ENCODE peak calls at places on chromosomes 7 and 10, in four cellular contexts. M, T, C and X are unnamed samples.

GRCh38 chr7:121561717-121562116 is 165.6 kb upstream of the FAM3C start:
- DNase-seq in M (no peak), T (no peak), C (no peak), X (no peak)

GRCh38 chr10:18501198-18501597 is 150.2 kb downstream of the NSUN6 start:
- DNase-seq in M (no peak), T (no peak), C (no peak), X (no peak)

GRCh38 chr7:137967143-137968018 is 34.5 kb downstream of the CREB3L2 start:
- DNase-seq in M (peak), T (no peak), C (no peak), X (no peak)

GRCh38 chr7:50474382-50475155 is 24.4 kb upstream of the FIGNL1 start:
- DNase-seq in M (no peak), T (no peak), C (no peak), X (no peak)

GRCh38 chr7:107902381-107902780 is 11.4 kb downstream of the DLD start:
- DNase-seq in M (peak), T (no peak), C (no peak), X (no peak)

GRCh38 chr10:113991091-113991860 is 52.4 kb upstream of the ADRB1 start:
- DNase-seq in M (no peak), T (no peak), C (no peak), X (no peak)

GRCh38 chr10:130027716-130028464 is 63.8 kb upstream of the EBF3 start:
- DNase-seq in M (no peak), T (no peak), C (no peak), X (no peak)

GRCh38 chr10:75987610-75988009 is 556.2 kb downstream of the LRMDA start:
- DNase-seq in M (no peak), T (no peak), C (no peak), X (no peak)

GRCh38 chr10:99395750-99396445 is 34.5 kb downstream of the GOT1 start:
- DNase-seq in M (no peak), T (no peak), C (no peak), X (peak)

GRCh38 chr10:33248638-33249037 is 85.8 kb downstream of the NRP1 start:
- DNase-seq in M (no peak), T (no peak), C (no peak), X (peak)

GRCh38 chr7:19268737-19269136 is 123.5 kb upstream of the FERD3L start:
- DNase-seq in M (no peak), T (no peak), C (no peak), X (no peak)

GRCh38 chr10:75117996-75118395 is 6.5 kb downstream of the SAMD8 start:
- DNase-seq in M (no peak), T (no peak), C (no peak), X (no peak)

GRCh38 chr10:130012129-130012528 is 48.1 kb upstream of the EBF3 start:
- DNase-seq in M (no peak), T (no peak), C (no peak), X (no peak)

GRCh38 chr7:129257168-129257567 is 32.3 kb downstream of the AHCYL2 start:
- DNase-seq in M (no peak), T (no peak), C (no peak), X (no peak)

GRCh38 chr10:16386855-16387254 is 50.0 kb upstream of the PTER start:
- DNase-seq in M (peak), T (no peak), C (no peak), X (no peak)

GRCh38 chr10:99619090-99619800 is 994 bp downstream of the SLC25A28 start:
- DNase-seq in M (peak), T (no peak), C (no peak), X (no peak)

GRCh38 chr7:27994639-27995038 is 186.0 kb downstream of the JAZF1 start:
- DNase-seq in M (no peak), T (no peak), C (no peak), X (no peak)

GRCh38 chr7:43461349-43462024 is 121.4 kb upstream of the STK17A start:
- DNase-seq in M (no peak), T (no peak), C (no peak), X (no peak)

GRCh38 chr7:43458330-43458729 is 124.6 kb upstream of the STK17A start:
- DNase-seq in M (no peak), T (no peak), C (no peak), X (no peak)

GRCh38 chr7:43460733-43461348 is 122.1 kb upstream of the STK17A start:
- DNase-seq in M (no peak), T (no peak), C (no peak), X (no peak)

GRCh38 chr7:43456200-43456599 is 126.7 kb upstream of the STK17A start:
- DNase-seq in M (peak), T (no peak), C (no peak), X (no peak)

DNA sequence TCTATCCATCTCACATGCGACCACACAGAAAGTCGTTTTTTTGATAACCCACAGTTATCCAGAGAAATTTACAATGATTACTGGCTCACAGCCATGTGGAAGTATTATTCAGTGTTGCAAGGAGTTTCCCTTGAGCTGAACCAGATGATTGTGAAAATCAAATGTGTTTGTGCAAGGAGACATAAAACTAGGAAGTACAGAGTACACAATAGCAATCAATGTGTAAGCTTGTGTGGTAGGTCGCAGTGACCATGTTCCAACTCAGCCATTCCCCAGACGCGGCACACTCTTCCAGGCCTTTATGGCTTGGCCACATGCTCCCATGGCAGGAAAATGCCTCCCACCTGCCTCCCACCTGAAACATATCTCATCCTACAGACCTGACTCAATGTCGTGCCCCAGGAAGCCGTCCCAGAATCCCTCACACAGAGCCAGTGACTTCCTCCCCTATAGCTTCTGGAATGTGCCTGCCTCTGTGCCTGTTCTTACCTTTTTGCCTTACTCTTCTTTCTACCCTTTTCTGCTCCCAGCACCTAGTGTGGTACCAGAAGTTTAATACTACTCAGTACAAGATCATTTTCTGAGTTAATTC is 124.1 kb upstream of the STK17A start:
- DNase-seq in M (no peak), T (no peak), C (no peak), X (no peak)
- H3K27ac ChIP-seq in M (no peak), T (no peak), C (no peak), X (no peak)

GRCh38 chr7:159017210-159017609 is 127.5 kb downstream of the VIPR2 start:
- DNase-seq in M (no peak), T (no peak), C (no peak), X (no peak)

GRCh38 chr7:159019111-159019510 is 125.6 kb downstream of the VIPR2 start:
- DNase-seq in M (no peak), T (no peak), C (no peak), X (no peak)

GRCh38 chr7:159015894-159016410 is 128.7 kb downstream of the VIPR2 start:
- DNase-seq in M (no peak), T (no peak), C (no peak), X (no peak)

GRCh38 chr7:159016591-159016990 is 128.1 kb downstream of the VIPR2 start:
- DNase-seq in M (no peak), T (no peak), C (no peak), X (no peak)

DNA sequence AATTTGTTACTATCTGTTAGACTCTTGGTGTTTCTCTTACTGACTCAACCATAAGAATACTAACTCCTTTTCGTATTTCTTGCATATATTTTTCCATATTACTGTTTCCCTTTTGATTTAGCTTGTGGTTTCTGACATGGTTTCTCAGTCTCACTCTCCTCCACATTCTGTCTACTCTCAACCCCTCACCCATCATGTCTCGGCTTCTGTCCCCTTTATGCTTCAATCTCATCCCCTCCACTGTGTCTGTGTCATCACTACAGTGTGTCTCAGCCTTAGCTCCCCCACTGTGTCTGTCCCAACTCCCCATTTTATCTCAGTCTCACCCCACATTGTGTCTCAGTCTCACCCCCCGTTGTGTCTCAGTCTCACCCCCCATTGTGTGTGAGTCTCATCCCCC is 126.9 kb downstream of the VIPR2 start:
- DNase-seq in M (no peak), T (no peak), C (no peak), X (no peak)
- H3K27ac ChIP-seq in M (no peak), T (no peak), C (no peak), X (no peak)

DNA sequence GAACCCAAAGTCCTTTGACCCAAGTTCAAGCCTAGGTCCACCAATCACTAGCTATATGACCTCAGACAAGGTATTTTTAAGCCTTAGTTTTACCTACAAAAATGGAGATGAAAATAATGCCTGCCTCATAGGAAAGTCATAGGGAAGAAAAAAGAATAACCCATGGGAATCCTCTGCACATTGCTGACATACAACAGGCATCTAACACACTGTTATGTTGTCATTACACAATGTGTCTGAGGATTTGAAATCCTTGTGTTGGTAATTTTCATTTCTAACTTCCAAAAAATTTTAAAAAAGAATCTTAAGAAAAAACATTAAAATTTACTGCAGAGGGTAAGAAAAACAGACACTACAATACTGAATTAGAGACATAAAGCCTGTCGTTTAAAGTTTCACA is 5.7 kb downstream of the ANK3 start:
- DNase-seq in M (no peak), T (no peak), C (no peak), X (no peak)
- H3K27ac ChIP-seq in M (no peak), T (no peak), C (no peak), X (peak)

DNA sequence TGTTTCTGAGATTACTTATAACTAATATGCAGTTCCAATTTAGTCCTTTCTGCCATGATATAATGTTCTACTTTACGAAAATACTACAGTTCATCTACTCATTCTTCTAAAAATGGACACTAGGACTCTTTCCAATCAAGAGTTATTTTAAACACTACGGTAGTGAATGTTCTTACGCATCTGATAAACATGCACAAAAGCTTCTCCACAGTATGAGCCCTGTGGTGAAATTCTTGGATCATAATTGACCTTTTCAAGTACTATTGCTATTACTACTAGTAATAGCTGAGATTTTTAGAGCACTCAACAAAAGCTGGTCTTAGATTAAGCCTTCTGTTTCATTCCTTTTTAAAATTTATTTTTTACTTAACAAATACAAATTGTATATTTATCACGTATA is 106.4 kb downstream of the CH25H start:
- DNase-seq in M (no peak), T (no peak), C (no peak), X (no peak)
- H3K27ac ChIP-seq in M (no peak), T (no peak), C (no peak), X (no peak)

DNA sequence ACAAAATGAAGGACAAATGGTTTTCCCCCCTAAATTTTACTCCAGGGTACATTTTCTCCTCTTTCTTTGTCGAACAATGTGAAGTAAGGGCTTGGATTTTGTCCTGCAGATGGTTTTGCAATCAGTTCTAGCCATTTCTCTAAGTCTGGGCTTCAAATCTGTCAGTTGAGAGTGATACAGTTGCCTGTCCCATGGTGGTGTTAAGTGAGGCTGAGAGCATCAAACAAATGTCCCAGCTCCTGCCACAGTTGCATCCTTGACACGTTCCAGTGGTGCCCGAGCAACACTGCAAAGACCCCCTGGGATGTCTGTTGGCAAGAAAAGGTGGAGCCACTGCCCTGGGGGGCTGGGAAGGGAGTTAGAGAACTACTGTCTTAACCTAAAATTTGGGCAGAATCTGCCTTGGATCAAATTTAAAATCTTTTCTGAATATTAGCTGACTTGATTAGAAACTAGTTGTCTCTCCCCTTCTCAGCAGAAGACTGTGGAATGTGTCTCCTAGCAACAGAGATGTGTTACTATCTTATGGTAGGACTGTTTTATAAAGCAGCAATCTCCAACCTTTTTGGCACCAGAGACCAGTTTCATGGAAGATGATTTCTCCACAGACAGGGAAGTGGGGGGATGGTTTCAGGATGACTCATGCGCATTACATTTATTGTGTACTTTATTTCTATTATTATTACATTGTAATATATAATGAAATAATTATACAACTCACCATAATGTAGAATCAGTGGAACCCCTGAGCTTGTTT is 102.0 kb upstream of the STEAP1B start:
- DNase-seq in M (no peak), T (no peak), C (no peak), X (no peak)
- H3K27ac ChIP-seq in M (no peak), T (no peak), C (no peak), X (no peak)

DNA sequence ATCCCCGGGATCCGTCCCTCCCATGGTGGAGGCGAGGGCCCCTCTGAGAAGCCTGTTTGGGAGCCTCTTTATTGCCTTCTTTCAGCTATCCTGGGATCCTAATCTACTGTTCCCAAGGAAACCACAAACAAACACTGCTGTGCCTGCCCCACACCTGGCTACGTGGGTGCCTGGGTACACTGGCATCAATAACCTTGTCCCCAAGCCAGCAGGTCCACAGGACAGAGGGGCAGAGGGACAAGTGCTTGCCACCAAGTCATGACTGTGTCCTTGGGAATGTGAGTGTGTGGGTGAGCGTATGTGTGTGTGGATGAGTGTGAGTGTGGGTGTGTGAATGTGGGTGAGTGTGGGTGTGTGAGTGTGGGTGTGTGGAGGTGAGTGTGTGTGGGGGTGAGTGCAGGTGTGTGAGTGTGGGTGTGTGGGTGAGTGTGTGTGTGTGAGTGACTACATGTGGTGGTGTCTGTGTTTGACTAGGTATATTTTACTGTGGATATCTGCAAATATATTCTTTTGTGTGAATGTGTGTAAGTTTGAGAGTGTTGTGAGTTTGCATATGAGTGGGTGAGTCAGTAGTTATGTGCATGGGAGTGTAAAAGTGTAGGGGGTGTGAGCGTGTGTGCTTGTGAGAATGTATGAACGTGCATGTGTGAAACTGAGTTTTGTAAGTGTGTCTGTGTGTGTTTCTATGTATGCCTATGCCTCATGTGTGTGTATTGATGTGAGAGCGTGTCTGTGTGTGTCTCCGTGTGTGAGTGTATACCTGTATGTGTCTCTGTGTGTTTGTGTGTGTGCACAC is 96.1 kb downstream of the TNS3 start:
- DNase-seq in M (no peak), T (no peak), C (no peak), X (no peak)
- H3K27ac ChIP-seq in M (no peak), T (no peak), C (no peak), X (no peak)

GRCh38 chr7:34995757-34996156 is 41.5 kb downstream of the DPY19L1 start:
- DNase-seq in M (no peak), T (no peak), C (no peak), X (no peak)

DNA sequence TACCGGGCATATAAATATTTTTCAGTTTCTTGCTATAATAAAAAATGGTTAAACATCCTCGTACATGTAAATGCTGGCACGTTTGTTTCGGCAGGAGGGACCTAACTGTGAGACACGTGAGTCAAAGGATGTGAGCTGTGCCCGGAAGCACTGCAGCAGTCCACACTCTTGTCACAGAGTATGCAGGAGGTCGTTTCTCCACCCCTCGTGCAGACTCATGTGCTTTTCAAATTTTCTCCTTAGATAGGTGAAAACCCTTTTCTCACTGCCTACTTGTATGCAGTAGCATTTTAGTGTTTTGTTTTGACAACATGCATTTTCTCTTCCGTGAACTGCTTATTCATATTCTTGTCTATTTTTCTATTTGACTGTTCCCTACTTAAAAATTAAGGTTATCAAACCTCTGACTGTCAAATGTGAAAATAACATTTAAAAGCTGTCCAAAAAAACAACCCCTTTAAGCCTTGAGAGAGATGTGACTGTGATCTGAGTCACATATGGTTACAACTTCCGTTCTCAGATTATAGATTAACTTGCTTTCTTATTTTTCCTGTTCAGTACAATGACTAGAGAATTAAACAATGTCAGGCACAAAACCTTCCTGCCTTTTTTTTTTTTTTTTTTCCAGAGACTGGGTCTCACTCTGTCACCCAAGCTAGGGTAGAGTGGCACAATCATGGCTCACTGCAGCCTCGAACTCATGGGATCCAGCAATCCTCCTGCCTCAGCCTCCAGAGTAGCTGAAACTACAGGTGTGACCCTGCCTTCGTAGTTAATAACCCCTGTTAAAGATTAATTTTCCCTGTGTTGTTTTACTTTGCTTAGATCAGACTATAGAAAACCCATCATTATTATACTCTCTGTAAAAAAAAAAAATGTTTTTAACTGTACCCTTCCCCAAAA is 45.1 kb downstream of the DPY19L1 start:
- DNase-seq in M (no peak), T (no peak), C (no peak), X (no peak)
- H3K27ac ChIP-seq in M (no peak), T (no peak), C (no peak), X (peak)

GRCh38 chr7:143243011-143243410 is 20.2 kb upstream of the GSTK1 start:
- DNase-seq in M (no peak), T (no peak), C (no peak), X (no peak)

GRCh38 chr7:143247372-143247771 is 15.9 kb upstream of the GSTK1 start:
- DNase-seq in M (no peak), T (no peak), C (no peak), X (no peak)

GRCh38 chr7:143240323-143241168 is 18.7 kb downstream of the TAS2R40 start:
- DNase-seq in M (peak), T (peak), C (peak), X (no peak)

GRCh38 chr7:143245123-143245522 is 18.1 kb upstream of the GSTK1 start:
- DNase-seq in M (no peak), T (no peak), C (no peak), X (peak)

DNA sequence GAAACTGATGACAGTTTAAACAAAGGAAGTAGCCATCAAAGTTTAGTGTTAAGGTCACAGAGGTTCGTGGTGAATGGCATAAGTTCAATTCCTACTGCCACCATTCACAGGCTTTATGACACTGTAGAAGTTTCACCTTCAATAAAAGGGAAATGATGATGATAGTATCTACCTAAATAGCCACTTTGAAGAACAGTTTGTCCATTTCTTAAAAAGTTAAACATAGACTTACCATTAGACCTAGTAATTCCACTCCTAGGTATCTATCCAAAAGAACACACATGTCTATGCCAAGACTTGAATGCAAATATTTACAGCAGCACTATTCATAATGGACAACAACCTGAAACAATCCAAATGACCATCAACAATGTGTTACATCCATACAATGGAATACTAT is 18.9 kb upstream of the GSTK1 start:
- DNase-seq in M (no peak), T (no peak), C (no peak), X (no peak)
- H3K27ac ChIP-seq in M (no peak), T (no peak), C (no peak), X (no peak)